ENCODE peak calls at places on chromosome 3, in five cellular contexts. F is heart left ventricle, P is tibial nerve, W is upper lobe of left lung, S is ovary. X is an unnamed sample.

GRCh38 chr3:78728406-78729145 is 1039.2 kb downstream of the ROBO1 start:
- DNase-seq in W (peak; percentile 57), P (peak; percentile 34), S (peak; percentile 80), F (peak; percentile 82), X (peak; percentile 63)

GRCh38 chr3:43180027-43180426 is 74.1 kb upstream of the POMGNT2 start:
- DNase-seq in P (no peak), F (no peak), S (no peak), W (peak; percentile 56), X (peak; percentile 31)

GRCh38 chr3:54830658-54831057 is 97.2 kb downstream of the LRTM1 start:
- DNase-seq in W (no peak), P (no peak), S (no peak), F (no peak), X (no peak)

GRCh38 chr3:186021673-186022362 is 84.0 kb upstream of the TRA2B start:
- DNase-seq in S (no peak), W (no peak), F (no peak), P (no peak), X (no peak)

GRCh38 chr3:167302710-167303109 is 77.4 kb downstream of the ZBBX start:
- DNase-seq in F (no peak), S (no peak), W (no peak), P (no peak), X (no peak)

GRCh38 chr3:197906850-197907187 is 43.2 kb upstream of the RPL35A start:
- DNase-seq in S (no peak), F (no peak), P (no peak), W (no peak), X (no peak)

GRCh38 chr3:52934626-52935530 is 37.5 kb upstream of the STIMATE start:
- DNase-seq in W (peak; percentile 56), P (peak; percentile 33), S (peak; percentile 38), F (no peak), X (peak; percentile 46)

GRCh38 chr3:103672346-103672745 is 1237.5 kb downstream of the ZPLD1 start:
- DNase-seq in S (no peak), W (no peak), F (no peak), P (no peak), X (no peak)

GRCh38 chr3:56196700-56197099 is 271.6 kb downstream of the ERC2 start:
- DNase-seq in P (no peak), S (no peak), W (no peak), F (no peak), X (no peak)

GRCh38 chr3:98961161-98962155 is 60.0 kb upstream of the DCBLD2 start:
- DNase-seq in S (no peak), P (no peak), F (no peak), W (no peak), X (no peak)

DNA sequence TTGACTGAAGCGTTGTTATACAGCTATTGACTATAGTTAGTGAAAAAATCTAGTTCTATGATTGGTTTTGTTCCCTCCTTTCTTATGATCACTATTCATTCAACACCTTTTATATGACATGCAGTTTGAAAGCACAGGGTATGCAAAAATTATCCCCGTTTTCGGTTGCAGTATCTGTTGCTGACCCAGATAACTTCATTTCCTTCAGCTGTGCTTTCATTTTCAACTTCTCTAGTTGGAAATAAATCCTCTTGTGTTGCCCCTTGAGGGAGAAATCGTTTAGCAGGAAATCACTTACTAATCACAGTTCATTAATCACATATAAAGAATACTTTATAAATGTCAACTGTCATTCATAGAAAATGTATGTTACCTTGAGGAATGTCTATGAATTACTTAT is 55.1 kb downstream of the MBNL1 start:
- DNase-seq in P (no peak), W (no peak), F (no peak), S (no peak), X (no peak)
- H3K36me3 ChIP-seq in P (no peaks in the 10 kb centered on the region), W (no peaks in the 10 kb centered on the region), F (no peaks in the 10 kb centered on the region), S (no peaks in the 10 kb centered on the region), X (no peaks in the 10 kb centered on the region)

GRCh38 chr3:119585193-119585592 is 5.9 kb downstream of the ADPRH start:
- DNase-seq in P (no peak), W (peak; percentile 40), S (no peak), F (no peak), X (no peak)

GRCh38 chr3:119575507-119575906 is 3.8 kb upstream of the ADPRH start:
- DNase-seq in F (no peak), W (no peak), P (no peak), S (no peak), X (no peak)

GRCh38 chr3:119580148-119580760 is 962 bp downstream of the ADPRH start:
- DNase-seq in S (peak; percentile 46), P (no peak), F (peak; percentile 44), W (peak; percentile 64), X (no peak)

GRCh38 chr3:119582178-119582577 is 2.9 kb downstream of the ADPRH start:
- DNase-seq in S (no peak), W (no peak), F (no peak), P (no peak), X (no peak)

GRCh38 chr3:119579366-119580147 is at the start of gene ADPRH:
- DNase-seq in P (peak; percentile 51), S (peak; percentile 88), F (peak; percentile 91), W (peak; percentile 90), X (peak; percentile 87)
- TF ChIP-seq POLR2A in P (peak; percentile 44), S (no peak), F (no peak), W (peak; percentile 42), X (peak; percentile 77)

GRCh38 chr3:8621141-8621540 is 23.5 kb downstream of the SSUH2 start:
- DNase-seq in F (no peak), W (no peak), P (no peak), S (no peak), X (peak; percentile 27)

GRCh38 chr3:8617921-8618320 is 26.7 kb downstream of the SSUH2 start:
- DNase-seq in F (no peak), W (no peak), P (no peak), S (no peak), X (no peak)

GRCh38 chr3:8621872-8622271 is 22.7 kb downstream of the SSUH2 start:
- DNase-seq in S (no peak), P (no peak), W (no peak), F (peak; percentile 35), X (no peak)

GRCh38 chr3:8618950-8619349 is 25.6 kb downstream of the SSUH2 start:
- DNase-seq in P (no peak), F (no peak), S (no peak), W (no peak), X (no peak)

DNA sequence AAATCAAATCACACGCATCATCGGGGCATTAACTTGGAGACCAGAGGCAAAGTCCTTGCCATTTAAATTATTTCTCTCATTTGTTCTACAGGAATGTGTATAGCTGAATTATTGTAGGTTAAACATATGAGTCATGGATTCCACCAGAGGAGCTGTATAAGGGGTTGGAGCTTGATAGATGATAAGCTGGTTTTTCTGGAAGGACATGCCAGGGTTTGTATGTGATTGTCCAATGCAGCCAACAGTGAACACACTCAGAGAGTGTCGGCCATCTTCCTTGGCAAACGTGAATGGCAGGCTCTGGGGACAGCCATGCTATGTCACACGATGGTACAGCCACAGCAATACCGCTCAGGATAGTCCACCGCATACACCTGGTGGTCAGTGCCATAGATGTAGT is 25.1 kb downstream of the SSUH2 start:
- DNase-seq in P (no peak), F (no peak), W (no peak), S (no peak), X (peak; percentile 42)
- H3K4me1 ChIP-seq in P (no peaks in the 10 kb centered on the region), F (peaks cover 5% of the 10 kb centered on the region), W (peaks cover 17% of the 10 kb centered on the region), S (peaks cover 5% of the 10 kb centered on the region), X (no peaks in the 10 kb centered on the region)

GRCh38 chr3:16286672-16287604 is 21.9 kb downstream of the OXNAD1 start:
- DNase-seq in F (no peak), S (no peak), W (no peak), P (no peak), X (no peak)
- H3K36me3 ChIP-seq in F (peaks cover 21% of the 10 kb centered on the region), S (no peaks in the 10 kb centered on the region), W (no peaks in the 10 kb centered on the region), P (no peaks in the 10 kb centered on the region), X (no peaks in the 10 kb centered on the region)